ENCODE peak calls at places on chromosomes 2 and 18, in nine cellular contexts. Q is tibial artery, A is ascending aorta, V is astrocyte of the spinal cord, P is brain microvascular endothelial cell, C is esophagus squamous epithelium, N is ovary, W is DND-41, S is cardiac fibroblast. M is an unnamed sample.
A peak's percentile ranks its signal among the peaks of the same experiment; 100 is the strongest.

GRCh38 chr18:62060820-62061219 is 126.0 kb downstream of the PIGN start:
- DNase-seq in Q (no peak), A (no peak), V (no peak), P (no peak), C (no peak), N (no peak), W (no peak), S (no peak), M (no peak)

GRCh38 chr2:225419033-225419432 is 19.5 kb downstream of the NYAP2 start:
- DNase-seq in Q (no peak), A (no peak), V (no peak), P (no peak), C (no peak), N (no peak), W (no peak), S (no peak), M (no peak)

GRCh38 chr2:54768772-54769428 is 45.4 kb downstream of the EML6 start:
- DNase-seq in Q (no peak), A (no peak), V (no peak), P (no peak), C (no peak), N (no peak), W (no peak), S (no peak), M (no peak)

GRCh38 chr18:49371786-49372185 is 88.7 kb downstream of the DYM start:
- DNase-seq in Q (no peak), A (no peak), V (no peak), P (no peak), C (no peak), N (no peak), W (no peak), S (no peak), M (no peak)

GRCh38 chr18:49359732-49360444 is 100.6 kb downstream of the DYM start:
- DNase-seq in Q (no peak), A (no peak), V (peak; percentile 81), P (no peak), C (no peak), N (no peak), W (no peak), S (peak; percentile 47), M (peak; percentile 55)

GRCh38 chr2:97708608-97709007 is 4.8 kb upstream of the ZAP70 start:
- DNase-seq in Q (no peak), A (no peak), V (no peak), P (no peak), C (no peak), N (no peak), W (no peak), S (no peak), M (no peak)

GRCh38 chr2:99471635-99472326 is 18.0 kb downstream of the REV1 start:
- DNase-seq in Q (no peak), A (no peak), V (no peak), P (no peak), C (no peak), N (no peak), W (no peak), S (no peak), M (no peak)

GRCh38 chr2:179410552-179411356 is 146.1 kb upstream of the SESTD1 start:
- DNase-seq in Q (peak; percentile 38), A (peak; percentile 66), V (peak; percentile 56), P (peak; percentile 73), C (no peak), N (no peak), W (peak; percentile 40), S (peak; percentile 75), M (peak; percentile 16)

GRCh38 chr2:134089454-134089853 is 164.4 kb upstream of the MGAT5 start:
- DNase-seq in Q (no peak), A (no peak), V (no peak), P (no peak), C (no peak), N (no peak), W (no peak), S (no peak), M (no peak)

GRCh38 chr2:71700880-71701397 is 247.6 kb downstream of the DYSF start:
- DNase-seq in Q (peak; percentile 78), A (peak; percentile 94), V (no peak), P (no peak), C (no peak), N (no peak), W (no peak), S (peak; percentile 59), M (no peak)

GRCh38 chr2:55861733-55862132 is 61.8 kb downstream of the EFEMP1 start:
- DNase-seq in Q (peak; percentile 60), A (peak; percentile 81), V (peak; percentile 54), P (no peak), C (no peak), N (no peak), W (no peak), S (peak; percentile 75), M (no peak)

GRCh38 chr2:80304522-80304878 is at the start of gene LRRTM1:
- DNase-seq in Q (no peak), A (no peak), V (no peak), P (no peak), C (no peak), N (no peak), W (no peak), S (peak; percentile 6), M (no peak)

GRCh38 chr2:80302001-80302464 is 2.5 kb downstream of the LRRTM1 start:
- DNase-seq in Q (no peak), A (no peak), V (no peak), P (no peak), C (no peak), N (no peak), W (no peak), S (no peak), M (no peak)

GRCh38 chr2:80303825-80304521 is 579 bp downstream of the LRRTM1 start:
- DNase-seq in Q (no peak), A (no peak), V (peak; percentile 0), P (no peak), C (no peak), N (no peak), W (no peak), S (no peak), M (no peak)

GRCh38 chr2:80302465-80303005 is 2.0 kb downstream of the LRRTM1 start:
- DNase-seq in Q (no peak), A (no peak), V (no peak), P (no peak), C (no peak), N (no peak), W (no peak), S (no peak), M (no peak)

DNA sequence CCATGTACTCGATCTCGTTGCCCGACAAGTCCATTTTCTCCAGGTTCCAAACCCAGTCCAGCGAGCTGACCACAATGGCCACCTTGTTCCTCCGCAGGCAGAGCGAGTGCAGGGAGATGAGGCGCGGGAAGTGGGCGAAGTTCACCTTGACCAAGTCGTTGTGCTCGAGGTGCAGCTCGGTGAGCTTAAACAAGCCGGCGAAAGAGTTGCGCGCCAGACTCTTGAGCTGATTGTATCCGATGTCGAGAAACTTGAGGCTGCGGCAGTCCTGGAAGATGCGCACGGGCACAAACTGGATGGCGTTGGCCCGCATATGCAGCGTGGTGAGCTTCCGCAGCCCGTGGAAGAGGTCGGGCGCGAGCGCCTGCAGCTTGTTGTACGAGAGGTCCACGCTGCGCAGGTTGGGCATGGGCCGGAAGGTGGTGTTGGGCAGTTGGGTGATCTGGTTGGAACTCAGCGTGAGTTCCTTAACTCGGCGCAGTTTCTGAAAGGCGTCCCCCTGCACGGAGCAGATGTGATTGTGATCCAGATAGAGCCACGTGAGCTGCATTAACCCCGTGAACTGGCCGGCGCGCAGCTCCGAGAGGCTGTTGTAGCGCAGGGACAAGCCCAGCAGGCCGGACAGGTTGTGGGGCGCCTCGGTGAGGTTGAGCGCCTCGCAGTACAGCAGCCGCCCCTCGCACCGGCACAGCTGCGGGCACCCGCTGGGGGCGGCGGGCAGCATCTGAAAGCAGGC is 1.4 kb downstream of the LRRTM1 start:
- DNase-seq in Q (no peak), A (no peak), V (no peak), P (no peak), C (no peak), N (no peak), W (no peak), S (no peak), M (no peak)
- H3K4me3 ChIP-seq in Q (no peak overlapping the region), A (no peak overlapping the region), V (no peak overlapping the region), P (no peak overlapping the region), C (peak overlapping the region; percentile 26), N (no peak overlapping the region), W (no peak overlapping the region), S (no peak overlapping the region), M (no peak overlapping the region)

GRCh38 chr2:229170907-229171306 is 100.2 kb downstream of the PID1 start:
- DNase-seq in Q (no peak), A (no peak), V (no peak), P (no peak), C (no peak), N (no peak), W (no peak), S (no peak), M (no peak)
- H3K4me3 ChIP-seq in Q (no peak overlapping the region), A (no peak overlapping the region), V (no peak overlapping the region), P (no peak overlapping the region), C (no peak overlapping the region), N (no peak overlapping the region), W (no peak overlapping the region), S (no peak overlapping the region), M (no peak overlapping the region)

GRCh38 chr2:231410293-231411004 is 14.9 kb downstream of the B3GNT7 start:
- DNase-seq in Q (no peak), A (no peak), V (no peak), P (no peak), C (no peak), N (no peak), W (no peak), S (no peak), M (no peak)

GRCh38 chr2:231412616-231412963 is 17.1 kb downstream of the B3GNT7 start:
- DNase-seq in Q (no peak), A (no peak), V (no peak), P (no peak), C (no peak), N (no peak), W (no peak), S (no peak), M (no peak)

GRCh38 chr2:231411237-231411636 is 15.7 kb downstream of the B3GNT7 start:
- DNase-seq in Q (no peak), A (no peak), V (no peak), P (no peak), C (no peak), N (no peak), W (no peak), S (no peak), M (no peak)

GRCh38 chr2:231413456-231413855 is 17.9 kb downstream of the B3GNT7 start:
- DNase-seq in Q (no peak), A (no peak), V (no peak), P (no peak), C (no peak), N (no peak), W (no peak), S (no peak), M (no peak)

GRCh38 chr2:231411871-231412615 is 16.5 kb downstream of the B3GNT7 start:
- DNase-seq in Q (peak; percentile 85), A (peak; percentile 93), V (peak; percentile 76), P (peak; percentile 73), C (peak; percentile 18), N (peak; percentile 93), W (no peak), S (peak; percentile 85), M (peak; percentile 21)
- H3K4me3 ChIP-seq in Q (peak overlapping the region; percentile 62), A (peak overlapping the region; percentile 73), V (peak overlapping the region; percentile 53), P (peak overlapping the region; percentile 61), C (peak overlapping the region; percentile 61), N (peak overlapping the region; percentile 67), W (no peak overlapping the region), S (peak overlapping the region; percentile 77), M (peak overlapping the region; percentile 60)

DNA sequence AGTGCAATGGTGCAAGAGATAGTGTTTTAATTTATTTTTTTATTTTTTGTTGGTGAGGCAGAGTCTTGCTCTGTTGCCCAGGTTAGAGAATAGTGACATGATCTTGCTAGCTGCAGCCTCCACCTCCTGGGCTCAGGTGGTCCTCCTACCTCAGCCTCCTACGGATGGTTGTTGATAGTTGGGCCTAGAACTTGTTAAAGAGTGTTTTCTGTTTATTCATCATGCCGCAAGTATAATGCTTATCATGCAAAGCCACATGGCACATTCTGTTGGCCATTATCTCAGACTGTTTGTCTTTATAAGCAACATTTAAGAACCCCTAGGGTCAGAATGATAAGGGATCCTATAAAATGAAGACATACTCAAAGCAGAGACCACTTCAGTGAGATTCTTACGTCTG is 1.7 kb downstream of the UGGT1 start:
- DNase-seq in Q (no peak), A (no peak), V (no peak), P (no peak), C (no peak), N (no peak), W (no peak), S (no peak), M (no peak)
- H3K4me3 ChIP-seq in Q (no peak overlapping the region), A (no peak overlapping the region), V (no peak overlapping the region), P (no peak overlapping the region), C (no peak overlapping the region), N (no peak overlapping the region), W (no peak overlapping the region), S (no peak overlapping the region), M (no peak overlapping the region)